ENCODE peak calls at places on chromosomes 2 and 18, in seven cellular contexts. R is MCF 10A, S is colonic mucosa, T is LHCN-M2, I is NCI-H1436 treated with DMSO at 0.1 percent for 48 hours, J is NCI-H1092 treated with DMSO at 0.1 percent for 48 hours, B is NCI-H226. P is an unnamed sample.

GRCh38 chr18:22320736-22321135 is 97.0 kb downstream of the CTAGE1 start:
- DNase-seq in R (no peak), S (no peak), T (no peak), I (no peak), J (no peak), B (no peak), P (no peak)

GRCh38 chr2:229419158-229419557 is 148.1 kb upstream of the PID1 start:
- DNase-seq in R (no peak), S (no peak), T (peak; percentile 54), I (no peak), J (no peak), B (no peak), P (no peak)

GRCh38 chr18:23244431-23244830 is 109.1 kb downstream of the CABLES1 start:
- DNase-seq in R (no peak), S (no peak), T (peak; percentile 96), I (no peak), J (peak; percentile 62), B (no peak), P (no peak)

GRCh38 chr2:239165206-239165831 is 235.5 kb downstream of the HDAC4 start:
- DNase-seq in R (no peak), S (no peak), T (no peak), I (no peak), J (no peak), B (no peak), P (no peak)

GRCh38 chr2:85537600-85538506 is 1.1 kb upstream of the MAT2A start:
- DNase-seq in R (peak; percentile 38), S (peak; percentile 67), T (no peak), I (no peak), J (peak; percentile 74), B (no peak), P (no peak)

GRCh38 chr2:133674433-133675331 is 106.4 kb upstream of the NCKAP5 start:
- DNase-seq in R (peak; percentile 14), S (peak; percentile 46), T (peak; percentile 54), I (no peak), J (peak; percentile 93), B (no peak), P (no peak)

GRCh38 chr2:102367331-102367971 is 11.9 kb downstream of the IL18R1 start:
- DNase-seq in R (no peak), S (no peak), T (no peak), I (no peak), J (no peak), B (no peak), P (no peak)

GRCh38 chr2:131413148-131413747 is 49.3 kb upstream of the RAB6D start:
- DNase-seq in R (peak; percentile 66), S (no peak), T (peak; percentile 54), I (no peak), J (peak; percentile 63), B (no peak), P (no peak)

GRCh38 chr18:23585007-23585871 is 1.1 kb downstream of the NPC1 start:
- DNase-seq in R (peak; percentile 41), S (peak; percentile 40), T (peak; percentile 36), I (no peak), J (no peak), B (no peak), P (no peak)

GRCh38 chr2:241894681-241895426 is 25.3 kb downstream of the RTP5 start:
- DNase-seq in R (no peak), S (no peak), T (no peak), I (no peak), J (no peak), B (no peak), P (no peak)

GRCh38 chr2:222835142-222835822 is 25.6 kb upstream of the ACSL3 start:
- DNase-seq in R (peak; percentile 73), S (peak; percentile 40), T (no peak), I (no peak), J (peak; percentile 16), B (no peak), P (no peak)

GRCh38 chr2:233462826-233463470 is 103.6 kb downstream of the USP40 start:
- DNase-seq in R (no peak), S (no peak), T (no peak), I (no peak), J (no peak), B (no peak), P (no peak)

GRCh38 chr2:216500572-216500971 is 1.9 kb downstream of the RPL37A start:
- DNase-seq in R (no peak), S (no peak), T (no peak), I (no peak), J (no peak), B (no peak), P (no peak)

GRCh38 chr2:156476516-156477206 is 40.5 kb downstream of the GPD2 start:
- DNase-seq in R (peak; percentile 61), S (no peak), T (peak; percentile 81), I (no peak), J (no peak), B (peak; percentile 69), P (no peak)

GRCh38 chr18:6058941-6059340 is 163.6 kb upstream of the TMEM200C start:
- DNase-seq in R (no peak), S (no peak), T (no peak), I (no peak), J (peak; percentile 20), B (no peak), P (no peak)

GRCh38 chr2:180246281-180246680 is 239.2 kb upstream of the CWC22 start:
- DNase-seq in R (no peak), S (no peak), T (peak; percentile 91), I (no peak), J (no peak), B (no peak), P (no peak)

GRCh38 chr2:217527586-217528202 is 475.1 kb downstream of the TNS1 start:
- DNase-seq in R (peak; percentile 7), S (no peak), T (peak; percentile 49), I (no peak), J (no peak), B (peak; percentile 62), P (no peak)

GRCh38 chr2:64629329-64629781 is 24.4 kb downstream of the SERTAD2 start:
- DNase-seq in R (no peak), S (no peak), T (no peak), I (no peak), J (no peak), B (no peak), P (no peak)

GRCh38 chr2:1231664-1232063 is 181.6 kb upstream of the TPO start:
- DNase-seq in R (no peak), S (no peak), T (no peak), I (no peak), J (peak; percentile 72), B (no peak), P (no peak)

GRCh38 chr2:25685030-25685429 is 11.7 kb upstream of the DTNB start:
- DNase-seq in R (no peak), S (no peak), T (no peak), I (no peak), J (no peak), B (no peak), P (no peak)

GRCh38 chr2:47509981-47510380 is 107.0 kb downstream of the MSH2 start:
- DNase-seq in R (no peak), S (no peak), T (no peak), I (no peak), J (no peak), B (no peak), P (no peak)

GRCh38 chr2:72367530-72368225 is 220.0 kb upstream of the CYP26B1 start:
- DNase-seq in R (peak; percentile 100), S (peak; percentile 18), T (peak; percentile 99), I (no peak), J (no peak), B (peak; percentile 98), P (no peak)

GRCh38 chr2:64837116-64837704 is 152.0 kb upstream of the SLC1A4 start:
- DNase-seq in R (peak; percentile 74), S (no peak), T (peak; percentile 82), I (no peak), J (no peak), B (peak; percentile 65), P (no peak)

GRCh38 chr2:197599285-197599965 is 76.0 kb downstream of the RFTN2 start:
- DNase-seq in R (peak; percentile 87), S (no peak), T (peak; percentile 41), I (no peak), J (no peak), B (peak; percentile 68), P (no peak)

GRCh38 chr2:190615555-190616200 is 33.2 kb upstream of the NAB1 start:
- DNase-seq in R (no peak), S (no peak), T (no peak), I (no peak), J (peak; percentile 12), B (no peak), P (no peak)

GRCh38 chr2:43984533-43984932 is 11.3 kb downstream of the LRPPRC start:
- DNase-seq in R (no peak), S (no peak), T (no peak), I (no peak), J (no peak), B (no peak), P (no peak)

GRCh38 chr2:169715379-169716228 is 18.0 kb upstream of the KLHL23 start:
- DNase-seq in R (peak; percentile 54), S (peak; percentile 82), T (no peak), I (no peak), J (peak; percentile 52), B (no peak), P (no peak)